ENCODE peak calls at places on chromosomes 12 and 14, in eight cellular contexts. N is testis; U is left ventricle myocardium inferior; I is RPMI7951; T is naive thymus-derived CD8-positive, alpha-beta T cell; D is activated CD4-positive, alpha-beta T cell treated with anti-CD3 and anti-CD28 coated beads, Interleukin-2, amount 50 U/mL, for 24 hours; B is left lobe of liver; E is cardiac fibroblast. R is an unnamed sample.

GRCh38 chr12:96513166-96513565 is 23.8 kb downstream of the CFAP54 start:
- DNase-seq in D (no peak), U (no peak), N (no peak), T (no peak), B (no peak), I (no peak), E (no peak), R (no peak)

GRCh38 chr12:85155791-85156190 is 119.6 kb downstream of the LRRIQ1 start:
- DNase-seq in U (no peak), T (no peak), N (no peak), D (no peak), I (peak), E (peak), B (no peak), R (no peak)

GRCh38 chr12:107362960-107363359 is 269.6 kb upstream of the CRY1 start:
- DNase-seq in T (no peak), B (no peak), N (no peak), U (no peak), I (no peak), E (no peak), D (no peak), R (no peak)

GRCh38 chr12:91999823-92000222 is 145.8 kb downstream of the BTG1 start:
- DNase-seq in D (no peak), B (no peak), E (no peak), N (no peak), I (no peak), U (no peak), T (no peak), R (no peak)

GRCh38 chr12:11927311-11927935 is 143.3 kb upstream of the BCL2L14 start:
- DNase-seq in D (no peak), T (no peak), B (no peak), I (no peak), N (no peak), U (no peak), E (peak), R (no peak)

GRCh38 chr12:98758331-98758730 is 113.2 kb downstream of the APAF1 start:
- DNase-seq in T (no peak), U (peak), N (no peak), B (no peak), I (peak), E (peak), D (no peak), R (no peak)

GRCh38 chr12:30882706-30883105 is 43.8 kb upstream of the TSPAN11 start:
- DNase-seq in B (no peak), D (no peak), N (no peak), T (no peak), I (peak), U (no peak), E (no peak), R (no peak)

GRCh38 chr12:7229741-7230140 is 40.3 kb downstream of the PEX5 start:
- DNase-seq in E (peak), N (no peak), B (no peak), U (no peak), T (no peak), I (no peak), D (no peak), R (no peak)

GRCh38 chr12:130500835-130501330 is 163.2 kb downstream of the PIWIL1 start:
- DNase-seq in N (no peak), E (no peak), D (no peak), U (no peak), I (no peak), B (no peak), T (no peak), R (no peak)

GRCh38 chr14:54048311-54048710 is 91.7 kb upstream of the BMP4 start:
- DNase-seq in N (no peak), B (no peak), D (no peak), U (no peak), T (no peak), E (no peak), I (no peak), R (no peak)

GRCh38 chr12:116091579-116091978 is 185.9 kb downstream of the MED13L start:
- DNase-seq in E (no peak), T (no peak), D (no peak), I (no peak), B (no peak), N (no peak), U (no peak), R (no peak)

GRCh38 chr12:46390881-46391280 is 18.3 kb upstream of the SLC38A2 start:
- DNase-seq in U (no peak), I (no peak), D (no peak), E (no peak), N (no peak), T (no peak), B (no peak), R (no peak)

GRCh38 chr14:105492051-105492965 is 1.3 kb downstream of the TEDC1 start:
- DNase-seq in D (no peak), U (peak), E (no peak), T (no peak), N (no peak), B (peak), I (no peak), R (peak)

GRCh38 chr12:113910751-113911272 is 55.3 kb downstream of the RBM19 start:
- DNase-seq in T (no peak), E (no peak), B (no peak), N (no peak), I (no peak), U (no peak), D (no peak), R (no peak)

GRCh38 chr12:12019881-12020280 is 50.9 kb upstream of the BCL2L14 start:
- DNase-seq in T (no peak), D (no peak), N (no peak), B (no peak), E (no peak), U (no peak), I (peak), R (no peak)

GRCh38 chr14:59627011-59627520 is 50.5 kb upstream of the CCDC175 start:
- DNase-seq in N (no peak), E (no peak), T (no peak), B (no peak), I (no peak), D (no peak), U (no peak), R (no peak)

GRCh38 chr14:99475179-99475578 is 5.5 kb downstream of the SETD3 start:
- DNase-seq in D (no peak), B (no peak), T (no peak), E (peak), U (no peak), I (peak), N (peak), R (no peak)

GRCh38 chr12:101935769-101936741 is 58.7 kb downstream of the DRAM1 start:
- DNase-seq in U (peak), E (peak), B (no peak), N (peak), T (no peak), I (peak), D (no peak), R (peak)

GRCh38 chr12:109517619-109518018 is 40.2 kb downstream of the UBE3B start:
- DNase-seq in N (no peak), I (no peak), B (no peak), U (no peak), D (no peak), E (no peak), T (no peak), R (peak)

GRCh38 chr14:94364964-94365363 is 23.4 kb downstream of the SERPINA1 start:
- DNase-seq in E (no peak), I (no peak), N (no peak), B (peak), T (no peak), U (no peak), D (no peak), R (peak)

GRCh38 chr12:39227218-39227617 is 215.7 kb downstream of the KIF21A start:
- DNase-seq in N (no peak), I (peak), D (no peak), B (no peak), T (no peak), E (no peak), U (no peak), R (no peak)

GRCh38 chr12:1933342-1933992 is 15.0 kb upstream of the CACNA2D4 start:
- DNase-seq in N (no peak), B (peak), I (no peak), D (no peak), T (no peak), E (no peak), U (no peak), R (no peak)

GRCh38 chr14:65849558-65849957 is 437.0 kb downstream of the FUT8 start:
- DNase-seq in E (no peak), U (no peak), I (no peak), N (no peak), D (no peak), B (no peak), T (no peak), R (no peak)

GRCh38 chr14:71203306-71203705 is 296.0 kb downstream of the PCNX1 start:
- DNase-seq in B (no peak), D (no peak), E (no peak), T (no peak), I (peak), U (no peak), N (no peak), R (no peak)

GRCh38 chr14:24080888-24081738 is 9.8 kb downstream of the CPNE6 start:
- DNase-seq in I (peak), T (peak), B (peak), U (peak), N (peak), D (peak), E (peak), R (no peak)

GRCh38 chr12:54052745-54053624 is 650 bp upstream of the HOXC4 start:
- DNase-seq in D (no peak), T (peak), I (peak), B (no peak), U (no peak), E (no peak), N (no peak), R (no peak)

R was measured in coronary artery.